ENCODE peak calls at places on chromosomes 5 and 9, in seven cellular contexts. W is bronchial epithelial cell, Q is type B pancreatic cell, M is uterus, Z is CD14-positive monocyte, H is tibial artery, T is left ventricle myocardium inferior. J is an unnamed sample.

GRCh38 chr9:120926397-120926928 is at the start of gene TRAF1:
- DNase-seq in W (no peak), Q (no peak), M (no peak), Z (peak), H (peak), T (no peak), J (peak)

GRCh38 chr9:134438204-134438788 is 112.0 kb downstream of the RXRA start:
- DNase-seq in W (no peak), Q (no peak), M (no peak), Z (no peak), H (no peak), T (no peak), J (no peak)

GRCh38 chr9:113541019-113541900 is 77.7 kb downstream of the RGS3 start:
- DNase-seq in W (peak), Q (no peak), M (no peak), Z (peak), H (peak), T (no peak), J (no peak)

GRCh38 chr5:136375920-136376319 is 10.6 kb upstream of the TRPC7 start:
- DNase-seq in W (peak), Q (no peak), M (no peak), Z (no peak), H (no peak), T (no peak), J (no peak)

GRCh38 chr5:579211-579610 is 32.9 kb upstream of the CEP72 start:
- DNase-seq in W (no peak), Q (peak), M (no peak), Z (no peak), H (no peak), T (no peak), J (no peak)

GRCh38 chr5:171427318-171428167 is 8.1 kb downstream of the FGF18 start:
- DNase-seq in W (no peak), Q (peak), M (no peak), Z (no peak), H (peak), T (peak), J (peak)

GRCh38 chr5:154401355-154401754 is 44.4 kb upstream of the SAP30L start:
- DNase-seq in W (no peak), Q (no peak), M (no peak), Z (no peak), H (no peak), T (no peak), J (no peak)

GRCh38 chr5:100502684-100503083 is 32.5 kb upstream of the FAM174A start:
- DNase-seq in W (no peak), Q (no peak), M (no peak), Z (no peak), H (no peak), T (no peak), J (no peak)

GRCh38 chr9:36867672-36868471 is 166.2 kb downstream of the PAX5 start:
- DNase-seq in W (no peak), Q (no peak), M (no peak), Z (no peak), H (no peak), T (no peak), J (no peak)

GRCh38 chr5:527646-528591 is 3.7 kb upstream of the SLC9A3 start:
- DNase-seq in W (no peak), Q (no peak), M (no peak), Z (peak), H (no peak), T (no peak), J (no peak)

GRCh38 chr5:132456553-132457361 is 33.8 kb downstream of the IRF1 start:
- DNase-seq in W (no peak), Q (no peak), M (peak), Z (peak), H (peak), T (peak), J (peak)

GRCh38 chr5:105554613-105555169 is 1992.1 kb upstream of the NUDT12 start:
- DNase-seq in W (no peak), Q (no peak), M (no peak), Z (no peak), H (no peak), T (no peak), J (no peak)

GRCh38 chr5:126395198-126395597 is 28.0 kb upstream of the GRAMD2B start:
- DNase-seq in W (peak), Q (no peak), M (no peak), Z (no peak), H (no peak), T (no peak), J (no peak)

DNA sequence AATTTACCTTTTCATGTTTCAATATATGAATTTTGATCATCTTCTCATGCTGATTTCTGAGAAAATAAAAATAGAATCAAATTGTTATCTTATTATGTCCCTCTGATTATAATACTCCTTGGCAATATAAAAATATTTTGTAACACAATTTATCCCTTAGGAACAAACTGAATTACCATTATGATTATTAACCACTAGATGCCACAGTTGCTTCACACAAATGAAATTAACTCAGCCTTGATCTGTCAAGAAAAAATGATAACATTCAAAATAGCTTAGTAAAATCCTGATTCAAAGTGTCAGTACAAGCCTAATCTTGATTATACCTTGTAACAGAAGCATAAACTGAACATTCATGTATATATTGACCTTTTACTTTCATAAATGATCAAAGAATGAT is 4.8 kb upstream of the CHSY3 start:
- DNase-seq in W (peak), Q (no peak), M (no peak), Z (no peak), H (no peak), T (no peak), J (no peak)
- TF ChIP-seq CTCF in W (no peak), Q (peak), M (no peak), Z (no peak), H (peak), T (peak), J (no peak)

DNA sequence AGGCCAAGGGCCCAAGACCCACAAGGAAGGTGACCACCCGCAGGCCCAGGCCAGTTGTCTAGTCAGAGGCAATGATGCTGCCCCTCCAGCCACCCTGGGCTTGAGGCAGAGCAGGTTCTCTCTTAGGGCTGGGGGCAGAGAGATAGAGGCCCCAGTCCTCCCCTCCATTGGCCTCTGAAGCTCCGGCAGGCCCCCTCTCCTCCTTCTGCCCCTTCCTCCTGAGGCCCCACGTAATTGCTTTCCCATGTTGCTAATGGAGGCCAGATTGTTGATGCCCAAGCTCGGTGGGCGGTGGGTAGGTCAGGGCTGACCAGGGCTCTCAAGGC is 26.6 kb upstream of the ENHO start:
- DNase-seq in W (no peak), Q (no peak), M (no peak), Z (no peak), H (no peak), T (no peak), J (no peak)
- TF ChIP-seq CTCF in W (no peak), Q (no peak), M (no peak), Z (no peak), H (no peak), T (no peak), J (no peak)

DNA sequence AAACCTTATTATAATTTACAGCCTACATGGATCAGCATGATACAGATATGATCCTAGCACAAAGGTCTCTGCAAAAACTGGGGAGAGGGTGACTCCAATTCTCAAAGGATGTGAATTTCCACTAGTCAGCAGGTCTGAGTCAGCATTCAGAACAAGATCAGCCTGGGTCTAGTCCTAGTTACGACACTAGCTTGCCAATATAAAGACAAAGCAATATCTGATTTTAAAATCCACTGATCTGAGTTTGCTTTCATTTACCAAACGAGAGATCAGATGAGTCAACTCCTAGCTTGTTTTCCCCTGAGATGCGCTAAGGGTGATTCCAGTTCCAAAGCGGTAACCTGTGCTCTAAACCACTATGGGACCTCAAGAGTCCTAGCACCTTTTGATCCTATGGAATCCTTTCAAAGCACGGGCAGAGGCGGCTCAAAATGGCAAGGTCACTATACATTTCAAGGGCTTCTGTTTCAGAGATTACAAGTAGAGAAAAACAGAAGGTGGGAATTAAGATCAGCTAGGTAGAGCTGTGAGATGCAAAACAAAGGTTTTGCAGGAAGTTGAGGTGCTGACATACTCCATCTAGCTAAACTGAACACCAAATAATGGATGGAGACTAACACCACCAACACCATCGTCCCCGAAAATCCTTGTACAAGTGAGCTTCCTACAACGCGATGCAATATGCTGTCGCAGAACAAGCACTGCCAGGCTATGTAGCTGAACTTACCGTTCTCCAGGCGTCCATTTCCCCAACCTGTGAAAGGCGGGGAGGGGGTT is 935 bp downstream of the SLC25A51 start:
- DNase-seq in W (peak), Q (no peak), M (no peak), Z (no peak), H (peak), T (no peak), J (no peak)
- TF ChIP-seq CTCF in W (no peak), Q (no peak), M (no peak), Z (no peak), H (no peak), T (no peak), J (no peak)

DNA sequence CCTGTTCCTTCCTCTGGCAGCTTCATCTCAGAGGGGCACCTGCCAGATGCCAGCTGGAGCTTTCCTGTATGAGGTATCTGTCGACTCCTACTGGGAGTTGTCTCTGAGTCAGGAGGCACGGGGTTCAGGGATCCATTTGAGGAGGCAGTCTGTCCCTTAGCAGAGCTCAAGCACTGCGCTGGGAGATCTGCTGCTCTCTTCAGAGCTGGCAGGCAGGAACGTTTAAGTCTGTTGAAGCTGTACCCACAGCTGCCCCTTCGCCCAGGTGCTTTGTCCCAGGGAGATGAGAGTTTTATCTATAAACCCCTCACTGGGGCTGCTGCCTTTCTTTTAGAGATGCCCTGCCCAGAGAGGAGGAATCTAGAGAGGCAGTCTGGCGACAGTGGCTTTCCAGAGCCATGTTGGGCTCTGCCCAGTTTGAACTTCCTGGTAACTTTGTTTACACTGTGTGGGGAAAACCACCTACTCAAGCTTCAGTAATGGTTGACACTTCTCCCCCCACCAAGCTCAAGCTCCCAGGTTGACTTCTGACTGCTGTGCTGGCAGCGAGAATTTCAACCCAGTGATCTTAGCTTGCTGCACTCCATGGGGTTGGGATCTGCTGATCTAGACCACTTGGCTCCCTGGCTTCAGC is 11.8 kb upstream of the ITGA2 start:
- DNase-seq in W (no peak), Q (no peak), M (no peak), Z (no peak), H (no peak), T (no peak), J (no peak)
- TF ChIP-seq CTCF in W (no peak), Q (no peak), M (no peak), Z (no peak), H (no peak), T (no peak), J (no peak)

DNA sequence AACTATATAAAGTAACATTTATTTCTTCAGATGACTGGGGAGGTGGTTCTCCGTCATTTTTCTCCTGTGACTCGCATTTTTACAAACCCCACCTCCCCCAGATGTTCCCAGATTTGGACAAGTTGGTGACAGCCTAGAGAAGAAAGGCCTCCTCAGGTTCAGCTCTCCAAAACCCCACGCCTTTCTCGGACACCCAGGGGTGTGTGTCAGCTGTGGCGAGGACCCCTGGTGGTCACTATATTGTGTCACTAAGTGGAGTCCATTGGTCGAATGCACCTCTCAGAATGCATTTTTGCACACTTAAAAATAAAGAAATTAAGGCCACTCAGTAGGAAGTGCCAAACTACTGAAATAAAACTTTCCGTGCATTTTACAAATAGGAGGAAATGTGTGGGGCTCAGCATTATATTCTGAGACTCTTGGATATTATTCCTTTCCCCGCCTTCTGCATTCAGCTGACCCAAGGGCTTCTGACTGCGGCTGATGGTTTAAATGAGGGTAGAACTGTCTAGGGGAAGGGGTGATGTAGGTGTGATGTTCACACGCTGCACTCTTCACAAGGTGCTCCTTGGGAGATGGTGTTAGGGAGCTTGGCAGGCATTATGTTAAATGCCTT is 47.6 kb downstream of the ACO1 start:
- DNase-seq in W (no peak), Q (no peak), M (peak), Z (no peak), H (no peak), T (peak), J (no peak)
- TF ChIP-seq CTCF in W (peak), Q (peak), M (peak), Z (peak), H (peak), T (peak), J (peak)

GRCh38 chr5:96752341-96753016 is 55.3 kb downstream of the ERAP1 start:
- DNase-seq in W (peak), Q (no peak), M (peak), Z (no peak), H (no peak), T (no peak), J (no peak)
- TF ChIP-seq CTCF in W (peak), Q (peak), M (peak), Z (peak), H (peak), T (peak), J (peak)

DNA sequence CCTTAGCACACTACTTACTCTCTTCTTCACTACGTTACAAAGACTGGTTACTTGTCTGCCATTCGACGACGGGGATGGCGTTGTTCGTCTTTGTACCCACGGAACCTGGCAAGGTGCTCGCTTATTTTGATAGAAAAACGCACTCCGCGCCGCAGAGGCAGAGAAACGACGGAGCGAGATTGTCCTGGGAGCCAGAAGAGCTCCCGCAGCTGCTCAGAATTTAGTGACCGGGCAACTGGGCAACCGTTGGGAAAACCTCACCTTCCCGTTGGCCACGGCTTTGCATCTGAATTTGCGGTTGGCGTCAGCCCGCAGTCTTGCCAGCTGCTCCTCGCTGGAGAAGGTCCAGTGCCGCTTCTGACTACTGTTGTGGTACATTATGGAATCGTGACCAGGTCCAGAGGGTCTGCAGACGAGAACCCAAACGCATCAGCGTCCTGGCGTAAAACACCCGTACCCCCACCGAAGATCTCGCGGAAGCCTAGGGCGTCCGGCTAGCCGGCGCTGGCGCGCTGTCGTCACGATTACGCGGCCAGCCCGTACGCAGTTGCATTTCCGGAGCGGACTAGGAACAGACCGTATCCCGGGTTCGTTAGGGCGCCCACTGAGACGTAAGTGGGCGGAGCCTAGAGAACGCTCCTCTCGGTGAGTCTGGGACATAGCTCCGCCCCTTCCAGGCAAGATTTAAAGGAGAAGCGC is at the start of gene CCNH:
- DNase-seq in W (peak), Q (peak), M (peak), Z (peak), H (peak), T (peak), J (peak)
- TF ChIP-seq CTCF in W (no peak), Q (no peak), M (no peak), Z (no peak), H (no peak), T (no peak), J (no peak)

GRCh38 chr5:140227046-140227445 is 52.1 kb downstream of the CYSTM1 start:
- DNase-seq in W (no peak), Q (no peak), M (no peak), Z (no peak), H (no peak), T (no peak), J (no peak)
- TF ChIP-seq CTCF in W (no peak), Q (no peak), M (no peak), Z (no peak), H (no peak), T (no peak), J (no peak)